ENCODE peak calls at places on chromosomes 16 and 17, in eight cellular contexts. Y is effector memory CD4-positive, alpha-beta T cell; Z is Panc1; N is cardiac muscle cell; C is uterus; A is transverse colon; B is heart left ventricle; X is PC-3. F is an unnamed sample. For H3K4me1 and H3K27me3, the result is how much of the 10 kb centered on the place peaks cover.

GRCh38 chr17:31294839-31295488 is 2.1 kb downstream of the OMG start:
- DNase-seq in Y (no peak), Z (no peak), N (no peak), C (no peak), A (no peak), B (no peak), X (no peak), F (no peak)

GRCh38 chr16:23357761-23358290 is 55.7 kb downstream of the SCNN1B start:
- DNase-seq in Y (no peak), Z (no peak), N (no peak), C (no peak), A (peak), B (no peak), X (no peak), F (no peak)

GRCh38 chr16:54651440-54651839 is 279.2 kb upstream of the IRX5 start:
- DNase-seq in Y (no peak), Z (no peak), N (no peak), C (no peak), A (no peak), B (no peak), X (no peak), F (no peak)

GRCh38 chr17:9568957-9569588 is 6.5 kb downstream of the STX8 start:
- DNase-seq in Y (no peak), Z (no peak), N (no peak), C (no peak), A (no peak), B (no peak), X (no peak), F (no peak)

GRCh38 chr16:56779956-56780355 is 50.0 kb downstream of the NUP93 start:
- DNase-seq in Y (no peak), Z (no peak), N (no peak), C (no peak), A (no peak), B (no peak), X (no peak), F (no peak)

GRCh38 chr17:76381633-76382304 is 2.6 kb upstream of the SPHK1 start:
- DNase-seq in Y (no peak), Z (no peak), N (no peak), C (no peak), A (no peak), B (no peak), X (no peak), F (no peak)

GRCh38 chr16:17992416-17992815 is 344.1 kb downstream of the NPIPA8 start:
- DNase-seq in Y (no peak), Z (no peak), N (no peak), C (no peak), A (no peak), B (no peak), X (no peak), F (no peak)

GRCh38 chr17:348692-349425 is 3.7 kb downstream of the RPH3AL start:
- DNase-seq in Y (no peak), Z (no peak), N (no peak), C (no peak), A (peak), B (no peak), X (no peak), F (peak)

GRCh38 chr17:78117027-78117981 is 11.3 kb downstream of the TMC6 start:
- DNase-seq in Y (no peak), Z (no peak), N (peak), C (no peak), A (peak), B (no peak), X (no peak), F (no peak)

GRCh38 chr16:15521758-15522509 is 87.5 kb downstream of the BMERB1 start:
- DNase-seq in Y (no peak), Z (no peak), N (no peak), C (peak), A (no peak), B (peak), X (no peak), F (no peak)

GRCh38 chr16:67150058-67150832 is 553 bp downstream of the B3GNT9 start:
- DNase-seq in Y (no peak), Z (no peak), N (peak), C (peak), A (no peak), B (no peak), X (no peak), F (no peak)

GRCh38 chr17:59642535-59642934 is 22.8 kb downstream of the CLTC start:
- DNase-seq in Y (no peak), Z (no peak), N (no peak), C (no peak), A (no peak), B (no peak), X (peak), F (no peak)

GRCh38 chr17:59643159-59643857 is 23.6 kb downstream of the CLTC start:
- DNase-seq in Y (no peak), Z (no peak), N (no peak), C (no peak), A (no peak), B (no peak), X (peak), F (no peak)

GRCh38 chr17:59638553-59638952 is 18.9 kb downstream of the CLTC start:
- DNase-seq in Y (no peak), Z (no peak), N (no peak), C (no peak), A (no peak), B (no peak), X (no peak), F (no peak)

GRCh38 chr17:59647288-59647687 is 27.6 kb downstream of the CLTC start:
- DNase-seq in Y (no peak), Z (no peak), N (no peak), C (no peak), A (no peak), B (no peak), X (no peak), F (no peak)

DNA sequence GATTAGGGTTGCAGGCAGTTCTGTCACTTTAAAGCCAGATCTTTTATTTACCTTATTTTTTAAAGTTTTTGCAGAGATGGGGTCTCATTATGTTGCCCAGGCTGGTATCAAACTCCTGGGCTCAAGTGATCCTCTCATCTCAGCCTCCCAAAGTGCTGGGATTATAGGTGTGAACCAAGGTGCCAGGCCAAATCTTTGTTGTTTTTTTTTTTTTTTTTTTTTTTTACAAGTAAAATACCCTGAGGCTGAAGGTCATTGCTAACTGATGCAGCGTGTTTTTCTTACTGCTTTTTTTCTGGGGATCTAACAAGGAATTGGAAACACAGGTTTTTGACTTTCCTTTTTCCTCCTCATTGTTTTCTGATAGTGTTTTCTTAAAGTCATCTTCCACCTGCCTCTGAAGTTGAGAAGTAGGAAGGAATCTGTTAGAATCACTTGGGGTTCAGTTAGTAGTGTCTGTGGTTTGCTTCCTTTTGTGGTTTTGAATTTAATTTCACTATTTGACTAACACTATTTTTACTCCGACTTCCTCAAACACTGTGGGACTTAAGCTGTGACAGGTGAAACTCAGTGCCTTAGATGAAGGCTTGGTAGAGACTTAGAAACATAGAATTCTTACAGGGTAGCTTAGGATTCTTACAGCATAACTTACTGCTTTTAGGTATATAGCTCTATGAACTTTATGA is 22.2 kb downstream of the CLTC start:
- DNase-seq in Y (no peak), Z (no peak), N (no peak), C (no peak), A (no peak), B (no peak), X (peak), F (no peak)
- H3K4me1 ChIP-seq in Y (under half), Z (under half), N (under half), C (under half), A (under half), B (half or more), X (under half), F (under half)

DNA sequence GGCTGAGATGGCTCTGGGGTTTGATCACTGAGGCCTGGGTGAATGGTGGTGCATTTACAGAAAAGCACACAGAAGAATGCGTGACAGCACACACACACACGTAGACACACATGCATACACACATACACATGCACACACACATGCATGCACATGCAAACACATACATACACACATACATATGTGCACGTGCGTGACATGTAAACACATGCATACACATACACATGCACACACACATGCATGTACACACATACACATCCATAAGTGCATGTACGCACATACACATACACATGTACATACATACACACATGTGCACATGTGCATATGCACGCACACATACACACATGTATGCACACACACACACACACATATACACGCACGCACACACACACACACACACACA is 108.4 kb downstream of the AIPL1 start:
- DNase-seq in Y (no peak), Z (no peak), N (no peak), C (no peak), A (no peak), B (no peak), X (no peak), F (no peak)
- H3K27me3 ChIP-seq in Y (under half), Z (under half), N (under half), C (under half), A (under half), B (under half), X (under half), F (under half)

DNA sequence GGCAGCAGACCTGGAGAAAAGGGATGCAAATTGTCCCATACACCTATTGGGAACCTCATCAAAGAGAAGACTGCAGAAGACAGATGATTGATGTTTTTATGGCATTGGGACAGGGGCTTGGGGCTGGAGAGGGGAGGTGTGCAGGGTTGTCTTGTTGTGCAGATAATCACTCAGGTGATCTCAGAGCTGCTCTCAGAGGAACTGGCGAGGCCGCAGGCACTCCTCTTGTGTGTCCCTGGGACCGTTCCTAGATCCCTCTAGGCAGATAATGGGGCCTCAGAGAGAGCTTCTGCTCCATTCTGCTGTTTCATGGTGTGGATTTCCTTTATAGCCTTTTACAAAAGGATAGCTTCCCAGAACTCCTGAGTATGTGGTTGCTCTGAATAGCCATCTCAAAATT is 1.6 kb downstream of the RNF213 start:
- DNase-seq in Y (no peak), Z (no peak), N (no peak), C (no peak), A (no peak), B (no peak), X (no peak), F (no peak)
- H3K4me1 ChIP-seq in Y (under half), Z (under half), N (under half), C (under half), A (under half), B (under half), X (under half), F (under half)

GRCh38 chr17:32426894-32427293 is 17.4 kb upstream of the PSMD11 start:
- DNase-seq in Y (no peak), Z (no peak), N (no peak), C (no peak), A (no peak), B (no peak), X (no peak), F (no peak)

GRCh38 chr17:32429598-32429997 is 14.7 kb upstream of the PSMD11 start:
- DNase-seq in Y (no peak), Z (no peak), N (no peak), C (no peak), A (no peak), B (no peak), X (no peak), F (no peak)
- H3K27me3 ChIP-seq in Y (under half), Z (under half), N (under half), C (under half), A (under half), B (under half), X (under half), F (under half)